ENCODE peak calls at places on chromosomes 4 and X, in seven cellular contexts. X is head of caudate nucleus; F is skeletal muscle cell; A is activated naive CD4-positive, alpha-beta T cell treated with anti-CD3 and anti-CD28 coated beads, Interleukin-2, amount 50 U/mL, for 16 hours; D is PC-3; M is EL; W is Kasumi-1. J is an unnamed sample.

GRCh38 chr4:187656953-187657352 is 338.6 kb upstream of the ZFP42 start:
- DNase-seq in X (no peak), F (no peak), A (no peak), D (no peak), M (peak; percentile 12), W (no peak), J (no peak)

GRCh38 chr4:72951628-72952027 is 117.9 kb downstream of the COX18 start:
- DNase-seq in X (no peak), F (no peak), A (no peak), D (peak; percentile 91), M (no peak), W (no peak), J (no peak)

GRCh38 chr4:184688447-184688846 is 38.9 kb downstream of the PRIMPOL start:
- DNase-seq in X (no peak), F (peak; percentile 65), A (no peak), D (peak; percentile 90), M (peak; percentile 95), W (no peak), J (no peak)

GRCh38 chr4:6595897-6596537 is 21.0 kb downstream of the MAN2B2 start:
- DNase-seq in X (no peak), F (no peak), A (no peak), D (peak; percentile 23), M (no peak), W (no peak), J (no peak)

GRCh38 chrX:1400731-1401471 is 9.0 kb upstream of the SLC25A6 start:
- DNase-seq in X (no peak), F (no peak), A (peak; percentile 1), D (no peak), M (no peak), W (no peak), J (no peak)

GRCh38 chr4:83629945-83630684 is 94.2 kb downstream of the GPAT3 start:
- DNase-seq in X (no peak), F (peak; percentile 65), A (no peak), D (peak; percentile 25), M (peak; percentile 50), W (peak; percentile 90), J (peak; percentile 8)

GRCh38 chr4:9781343-9782135 is at the start of gene DRD5:
- DNase-seq in X (no peak), F (no peak), A (no peak), D (no peak), M (no peak), W (no peak), J (no peak)

GRCh38 chrX:131068945-131069719 is 11.0 kb downstream of the ARHGAP36 start:
- DNase-seq in X (peak; percentile 56), F (no peak), A (no peak), D (peak; percentile 28), M (peak; percentile 3), W (peak; percentile 44), J (no peak)

GRCh38 chr4:25865586-25865985 is 2.8 kb upstream of the SEL1L3 start:
- DNase-seq in X (no peak), F (no peak), A (no peak), D (peak; percentile 77), M (no peak), W (no peak), J (no peak)

GRCh38 chrX:117996408-117996807 is 120.2 kb downstream of the KLHL13 start:
- DNase-seq in X (no peak), F (no peak), A (no peak), D (no peak), M (no peak), W (no peak), J (no peak)

GRCh38 chr4:3476936-3477749 is 14.0 kb downstream of the DOK7 start:
- DNase-seq in X (no peak), F (no peak), A (no peak), D (no peak), M (no peak), W (no peak), J (no peak)

GRCh38 chr4:41725254-41725653 is 23.3 kb downstream of the PHOX2B start:
- DNase-seq in X (no peak), F (no peak), A (no peak), D (no peak), M (no peak), W (no peak), J (no peak)

GRCh38 chrX:672931-673330 is 42.3 kb downstream of the SHOX start:
- DNase-seq in X (no peak), F (no peak), A (no peak), D (peak; percentile 11), M (peak; percentile 88), W (no peak), J (no peak)

GRCh38 chrX:10989386-10989785 is 121.7 kb upstream of the HCCS start:
- DNase-seq in X (no peak), F (no peak), A (no peak), D (no peak), M (peak; percentile 48), W (no peak), J (no peak)

GRCh38 chr4:1048781-1049590 is 37.6 kb downstream of the FGFRL1 start:
- DNase-seq in X (no peak), F (no peak), A (no peak), D (no peak), M (no peak), W (peak; percentile 9), J (no peak)

GRCh38 chr4:107069049-107069448 is 32.9 kb upstream of the DKK2 start:
- DNase-seq in X (no peak), F (peak; percentile 51), A (no peak), D (peak; percentile 7), M (peak; percentile 63), W (no peak), J (no peak)

GRCh38 chr4:95402299-95402698 is 146.5 kb downstream of the UNC5C start:
- DNase-seq in X (no peak), F (no peak), A (no peak), D (no peak), M (no peak), W (no peak), J (no peak)

GRCh38 chr4:111303806-111304205 is 680.9 kb upstream of the PITX2 start:
- DNase-seq in X (no peak), F (no peak), A (no peak), D (no peak), M (no peak), W (no peak), J (no peak)

GRCh38 chr4:55819634-55820033 is at the start of gene EXOC1L:
- DNase-seq in X (peak; percentile 33), F (no peak), A (no peak), D (no peak), M (peak; percentile 5), W (no peak), J (no peak)

GRCh38 chrX:136629084-136629750 is 18.7 kb upstream of the CD40LG start:
- DNase-seq in X (no peak), F (no peak), A (no peak), D (no peak), M (no peak), W (no peak), J (no peak)

GRCh38 chr4:85548116-85548515 is 73.2 kb downstream of the ARHGAP24 start:
- DNase-seq in X (no peak), F (no peak), A (no peak), D (no peak), M (no peak), W (no peak), J (no peak)

GRCh38 chr4:15682790-15683495 is 1.3 kb downstream of the FAM200B start:
- DNase-seq in X (no peak), F (no peak), A (no peak), D (no peak), M (no peak), W (peak; percentile 49), J (no peak)

GRCh38 chr4:146061610-146062324 is 113.8 kb upstream of the LSM6 start:
- DNase-seq in X (no peak), F (no peak), A (no peak), D (no peak), M (no peak), W (no peak), J (no peak)

GRCh38 chr4:61462451-61463326 is 262.6 kb downstream of the ADGRL3 start:
- DNase-seq in X (no peak), F (peak; percentile 43), A (no peak), D (peak; percentile 96), M (peak; percentile 3), W (no peak), J (no peak)

GRCh38 chr4:161696957-161697356 is 466.8 kb downstream of the FSTL5 start:
- DNase-seq in X (no peak), F (no peak), A (no peak), D (peak; percentile 33), M (no peak), W (no peak), J (no peak)

GRCh38 chr4:73222466-73223257 is 35.9 kb downstream of the ANKRD17 start:
- DNase-seq in X (peak; percentile 56), F (peak; percentile 91), A (peak; percentile 33), D (peak; percentile 95), M (peak; percentile 90), W (peak; percentile 98), J (peak; percentile 57)

J was measured in tibial nerve.